ENCODE peak calls at places on chromosomes 3 and 15, in nine cellular contexts. U, F, H, B, C, R, L, S and E are unnamed samples.

GRCh38 chr3:96354106-96354505 is 460.3 kb upstream of the EPHA6 start:
- DNase-seq in U (no peak), L (no peak), H (no peak), C (no peak), R (no peak), B (no peak), F (no peak), S (no peak), E (no peak)

GRCh38 chr3:160163259-160163878 is 61.9 kb upstream of the C3orf80 start:
- DNase-seq in C (no peak), F (peak), H (no peak), B (peak), L (no peak), S (peak), R (no peak), U (no peak), E (no peak)

GRCh38 chr3:140748903-140749302 is 71.0 kb downstream of the TRIM42 start:
- DNase-seq in L (no peak), H (no peak), B (no peak), F (no peak), R (no peak), C (no peak), S (no peak), U (no peak), E (no peak)

GRCh38 chr3:56251343-56251945 is 216.8 kb downstream of the ERC2 start:
- DNase-seq in H (no peak), U (peak), C (no peak), B (peak), S (peak), R (no peak), F (peak), L (peak), E (peak)

GRCh38 chr3:141330718-141331369 is 37.5 kb upstream of the ZBTB38 start:
- DNase-seq in R (no peak), S (no peak), B (no peak), L (no peak), C (no peak), U (no peak), H (no peak), F (no peak), E (no peak)

GRCh38 chr3:132535575-132536441 is 61.3 kb upstream of the ACKR4 start:
- DNase-seq in F (peak), R (peak), U (peak), L (peak), S (peak), C (peak), B (peak), H (peak), E (peak)

GRCh38 chr3:18405141-18405540 is 20.0 kb downstream of the SATB1 start:
- DNase-seq in S (no peak), U (no peak), H (no peak), C (no peak), F (no peak), R (no peak), B (peak), L (no peak), E (no peak)

GRCh38 chr15:56244237-56244810 is 645 bp upstream of the RFX7 start:
- DNase-seq in H (peak), U (peak), S (peak), B (peak), L (no peak), C (no peak), R (peak), F (peak), E (no peak)

GRCh38 chr15:52673734-52674133 is 5.5 kb downstream of the ATOSA start:
- DNase-seq in C (no peak), U (no peak), R (no peak), L (no peak), S (no peak), F (no peak), B (no peak), H (no peak), E (no peak)

GRCh38 chr15:59540654-59541053 is 70.9 kb upstream of the GCNT3 start:
- DNase-seq in F (no peak), C (no peak), H (no peak), B (no peak), R (no peak), S (no peak), L (no peak), U (no peak), E (no peak)